ENCODE peak calls at places on chromosome 17, in ten cellular contexts. E is activated gamma-delta T cell treated with Interleukin-2 at 50 U/mL for 16 hours; X is GM04503; P is cardiac fibroblast; G is activated naive CD8-positive, alpha-beta T cell treated with anti-CD3 and anti-CD28 coated beads for 36 hours; S is SW 1271; I is cardiac muscle cell; D is AG20443; M is AG04450; Q is lung. Y is an unnamed sample.

GRCh38 chr17:79137015-79137770 is 62.6 kb downstream of the ENGASE start:
- DNase-seq in E (no peak), X (no peak), P (no peak), G (no peak), S (no peak), I (no peak), D (no peak), M (no peak), Q (no peak), Y (no peak)

GRCh38 chr17:21304091-21304490 is 19.6 kb downstream of the MAP2K3 start:
- DNase-seq in E (no peak), X (no peak), P (no peak), G (no peak), S (no peak), I (no peak), D (peak), M (no peak), Q (no peak), Y (no peak)

GRCh38 chr17:82662711-82663261 is 14.5 kb upstream of the WDR45B start:
- DNase-seq in E (no peak), X (no peak), P (no peak), G (no peak), S (no peak), I (no peak), D (no peak), M (no peak), Q (no peak), Y (no peak)

GRCh38 chr17:21272881-21273839 is 11.4 kb upstream of the MAP2K3 start:
- DNase-seq in E (no peak), X (no peak), P (no peak), G (no peak), S (no peak), I (no peak), D (no peak), M (no peak), Q (no peak), Y (no peak)

GRCh38 chr17:54992797-54993639 is 24.5 kb downstream of the STXBP4 start:
- DNase-seq in E (no peak), X (peak), P (peak), G (no peak), S (peak), I (peak), D (peak), M (no peak), Q (no peak), Y (peak)

GRCh38 chr17:78146881-78147280 is 696 bp downstream of the C17orf99 start:
- DNase-seq in E (no peak), X (no peak), P (no peak), G (no peak), S (no peak), I (no peak), D (no peak), M (no peak), Q (no peak), Y (no peak)

GRCh38 chr17:50594931-50595330 is 34.4 kb downstream of the CACNA1G start:
- DNase-seq in E (no peak), X (no peak), P (no peak), G (no peak), S (no peak), I (no peak), D (no peak), M (no peak), Q (no peak), Y (no peak)

GRCh38 chr17:47644324-47644723 is 5.4 kb upstream of the KPNB1 start:
- DNase-seq in E (no peak), X (no peak), P (no peak), G (no peak), S (no peak), I (peak), D (no peak), M (no peak), Q (no peak), Y (no peak)

GRCh38 chr17:58658804-58659713 is 32.8 kb downstream of the TEX14 start:
- DNase-seq in E (peak), X (peak), P (peak), G (peak), S (no peak), I (peak), D (peak), M (peak), Q (peak), Y (peak)

GRCh38 chr17:37813753-37814152 is 68.9 kb upstream of the HNF1B start:
- DNase-seq in E (no peak), X (peak), P (peak), G (no peak), S (peak), I (no peak), D (peak), M (peak), Q (no peak), Y (peak)

GRCh38 chr17:56772442-56772841 is 61.3 kb downstream of the C17orf67 start:
- DNase-seq in E (no peak), X (no peak), P (no peak), G (no peak), S (no peak), I (no peak), D (no peak), M (no peak), Q (no peak), Y (no peak)

Y was measured in HCEC 1CT.